ENCODE peak calls at places on chromosomes 2 and 18, in five cellular contexts. B is NCI-H1417; Z is GM12865; N is H9; F is stimulated activated CD4-positive, alpha-beta T cell treated with anti-CD3 and anti-CD28 coated beads, Interleukin-15, amount 100 ng/mL, for 24 hours. G is an unnamed sample.

GRCh38 chr2:222939979-222940378 is 79.1 kb downstream of the ACSL3 start:
- DNase-seq in F (no peak), B (no peak), N (no peak), Z (no peak), G (no peak)

GRCh38 chr18:62085766-62086165 is 101.1 kb downstream of the PIGN start:
- DNase-seq in N (no peak), Z (no peak), B (no peak), F (no peak), G (no peak)

GRCh38 chr2:136019304-136019703 is 33.9 kb upstream of the DARS1 start:
- DNase-seq in F (no peak), Z (peak; percentile 69), N (no peak), B (no peak), G (peak; percentile 40)

GRCh38 chr2:28411956-28412609 is 19.4 kb downstream of the FOSL2 start:
- DNase-seq in Z (no peak), N (no peak), F (no peak), B (no peak), G (no peak)

GRCh38 chr2:12712871-12713270 is 3.9 kb upstream of the TRIB2 start:
- DNase-seq in B (no peak), N (no peak), Z (no peak), F (no peak), G (no peak)

GRCh38 chr2:170743530-170744239 is 26.5 kb upstream of the ERICH2 start:
- DNase-seq in B (no peak), F (no peak), Z (no peak), N (no peak), G (no peak)

GRCh38 chr2:102801098-102801718 is 39.4 kb downstream of the TMEM182 start:
- DNase-seq in B (peak; percentile 6), Z (peak; percentile 14), N (no peak), F (no peak), G (no peak)

GRCh38 chr2:189685540-189686229 is 11.2 kb downstream of the ANKAR start:
- DNase-seq in Z (peak; percentile 29), F (no peak), N (peak; percentile 43), B (no peak), G (no peak)

GRCh38 chr2:191165190-191165643 is 14.4 kb upstream of the STAT4 start:
- DNase-seq in F (no peak), B (peak; percentile 32), N (no peak), Z (peak; percentile 55), G (peak; percentile 36)

GRCh38 chr18:47150029-47150823 is at the start of gene HDHD2:
- DNase-seq in B (peak; percentile 67), Z (peak; percentile 86), N (peak; percentile 86), F (peak; percentile 91), G (peak; percentile 90)

GRCh38 chr2:97699765-97700444 is 13.5 kb upstream of the ZAP70 start:
- DNase-seq in B (peak; percentile 77), F (peak; percentile 75), N (peak; percentile 76), Z (peak; percentile 65), G (peak; percentile 71)

GRCh38 chr2:12587729-12588522 is 128.8 kb upstream of the TRIB2 start:
- DNase-seq in F (peak; percentile 12), N (no peak), B (no peak), Z (peak; percentile 62), G (peak; percentile 3)

GRCh38 chr2:209974566-209974965 is 27.9 kb upstream of the RPE start:
- DNase-seq in N (no peak), B (no peak), F (no peak), Z (no peak), G (no peak)

GRCh38 chr2:84781942-84782716 is 98.8 kb downstream of the TRABD2A start:
- DNase-seq in Z (peak; percentile 32), B (no peak), F (peak; percentile 73), N (no peak), G (no peak)

GRCh38 chr2:187936228-187936627 is 355.4 kb upstream of the GULP1 start:
- DNase-seq in F (no peak), Z (no peak), B (no peak), N (no peak), G (no peak)

GRCh38 chr18:23578891-23579653 is 7.2 kb downstream of the NPC1 start:
- DNase-seq in F (no peak), N (no peak), B (no peak), Z (no peak), G (no peak)

GRCh38 chr18:9774150-9774549 is 66.0 kb downstream of the RAB31 start:
- DNase-seq in F (no peak), Z (no peak), N (no peak), B (no peak), G (no peak)

GRCh38 chr2:170486730-170487129 is 228.4 kb upstream of the SP5 start:
- DNase-seq in Z (no peak), F (no peak), B (no peak), N (no peak), G (no peak)